ENCODE peak calls at places on chromosomes 16 and 17, in five cellular contexts. C, V, I, W and F are unnamed samples.

GRCh38 chr17:45930420-45930951 is 36.1 kb downstream of the MAPT start:
- DNase-seq in V (no peak), W (no peak), I (no peak), C (no peak), F (no peak)

GRCh38 chr17:75105269-75106080 is 4.3 kb upstream of the ARMC7 start:
- DNase-seq in W (peak), C (no peak), I (peak), V (peak), F (no peak)

GRCh38 chr16:58652741-58653140 is 23.1 kb upstream of the CNOT1 start:
- DNase-seq in C (no peak), W (no peak), I (no peak), V (peak), F (no peak)

GRCh38 chr17:44915321-44915726 is at the start of gene GFAP:
- DNase-seq in C (peak), V (no peak), W (no peak), I (no peak), F (no peak)

GRCh38 chr16:15034266-15035162 is 21.4 kb downstream of the NTAN1 start:
- DNase-seq in C (peak), V (no peak), W (no peak), I (no peak), F (no peak)

GRCh38 chr17:9256361-9256943 is 235.1 kb downstream of the NTN1 start:
- DNase-seq in C (no peak), V (no peak), W (no peak), I (no peak), F (no peak)

GRCh38 chr17:7191571-7192270 is 12.6 kb upstream of the ASGR1 start:
- DNase-seq in V (peak), I (no peak), C (no peak), W (peak), F (no peak)

GRCh38 chr17:19712436-19713004 is 3.9 kb downstream of the SLC47A2 start:
- DNase-seq in C (no peak), W (no peak), V (no peak), I (no peak), F (no peak)

GRCh38 chr17:69142473-69142802 is 743 bp upstream of the ABCA6 start:
- DNase-seq in V (no peak), W (no peak), C (no peak), I (no peak), F (no peak)

GRCh38 chr17:45376171-45376564 is 56.5 kb downstream of the ARHGAP27 start:
- DNase-seq in W (no peak), I (no peak), V (peak), C (no peak), F (no peak)

GRCh38 chr16:4111748-4112696 is 4.2 kb downstream of the ADCY9 start:
- DNase-seq in V (no peak), I (peak), W (no peak), C (no peak), F (no peak)

GRCh38 chr16:51624083-51624775 is 473.2 kb upstream of the SALL1 start:
- DNase-seq in C (no peak), W (no peak), V (no peak), I (no peak), F (no peak)

GRCh38 chr16:19245326-19245925 is 40.1 kb upstream of the CLEC19A start:
- DNase-seq in W (no peak), V (peak), I (peak), C (no peak), F (no peak)

GRCh38 chr17:49471089-49471683 is 23.9 kb upstream of the NGFR start:
- DNase-seq in V (peak), C (no peak), I (no peak), W (no peak), F (no peak)

GRCh38 chr16:66242672-66243071 is 123.8 kb upstream of the CDH5 start:
- DNase-seq in W (no peak), C (no peak), V (no peak), I (no peak), F (no peak)

GRCh38 chr17:80751070-80751459 is 206.4 kb downstream of the RPTOR start:
- DNase-seq in W (no peak), C (no peak), V (no peak), I (no peak), F (no peak)

GRCh38 chr17:4483012-4483840 is 15.5 kb upstream of the SPNS2 start:
- DNase-seq in I (peak), V (no peak), W (no peak), C (peak), F (no peak)

GRCh38 chr17:3914319-3914685 is 2.0 kb downstream of the P2RX1 start:
- DNase-seq in I (peak), W (peak), V (no peak), C (no peak), F (peak)

GRCh38 chr16:4239020-4239419 is 2.9 kb downstream of the SRL start:
- DNase-seq in I (no peak), V (no peak), W (no peak), C (no peak), F (no peak)

GRCh38 chr17:79792984-79793923 is 3.6 kb downstream of the CBX8 start:
- DNase-seq in W (no peak), V (peak), C (no peak), I (no peak), F (no peak)

GRCh38 chr17:8420041-8420934 is 15.4 kb upstream of the NDEL1 start:
- DNase-seq in I (peak), V (no peak), W (no peak), C (peak), F (no peak)

GRCh38 chr16:18969050-18969854 is 14.5 kb upstream of the TMC7 start:
- DNase-seq in C (peak), W (peak), I (peak), V (peak), F (peak)

GRCh38 chr16:84478172-84478948 is 26.1 kb downstream of the MEAK7 start:
- DNase-seq in V (no peak), I (no peak), C (no peak), W (no peak), F (peak)

GRCh38 chr16:2303923-2304322 is 36.0 kb upstream of the RNPS1 start:
- DNase-seq in C (no peak), W (no peak), I (no peak), V (no peak), F (no peak)

GRCh38 chr16:67162439-67163163 is 1.9 kb upstream of the HSF4 start:
- DNase-seq in C (no peak), I (no peak), W (no peak), V (no peak), F (no peak)

GRCh38 chr17:82844796-82845162 is 5.0 kb upstream of the ZNF750 start:
- DNase-seq in I (no peak), V (no peak), C (no peak), W (no peak), F (no peak)

GRCh38 chr16:67246081-67246944 is 968 bp downstream of the FHOD1 start:
- DNase-seq in I (peak), C (peak), W (peak), V (peak), F (peak)

GRCh38 chr17:13362341-13363122 is 239.2 kb downstream of the HS3ST3A1 start:
- DNase-seq in W (no peak), C (no peak), V (no peak), I (no peak), F (no peak)

GRCh38 chr17:15341385-15341849 is at the start of gene TEKT3:
- DNase-seq in V (peak), C (peak), I (peak), W (no peak), F (no peak)

GRCh38 chr17:41061969-41062368 is 2.1 kb upstream of the KRTAP2-3 start:
- DNase-seq in I (no peak), W (no peak), V (no peak), C (no peak), F (no peak)

GRCh38 chr16:87178977-87179376 is 138.2 kb downstream of the C16orf95 start:
- DNase-seq in I (no peak), C (no peak), V (peak), W (no peak), F (no peak)

GRCh38 chr16:28875134-28876015 is 2.9 kb upstream of the ATP2A1 start:
- DNase-seq in C (no peak), V (no peak), W (no peak), I (no peak), F (no peak)

GRCh38 chr16:68072038-68072695 is 13.0 kb upstream of the NFATC3 start:
- DNase-seq in I (peak), W (no peak), V (no peak), C (no peak), F (no peak)

DNA sequence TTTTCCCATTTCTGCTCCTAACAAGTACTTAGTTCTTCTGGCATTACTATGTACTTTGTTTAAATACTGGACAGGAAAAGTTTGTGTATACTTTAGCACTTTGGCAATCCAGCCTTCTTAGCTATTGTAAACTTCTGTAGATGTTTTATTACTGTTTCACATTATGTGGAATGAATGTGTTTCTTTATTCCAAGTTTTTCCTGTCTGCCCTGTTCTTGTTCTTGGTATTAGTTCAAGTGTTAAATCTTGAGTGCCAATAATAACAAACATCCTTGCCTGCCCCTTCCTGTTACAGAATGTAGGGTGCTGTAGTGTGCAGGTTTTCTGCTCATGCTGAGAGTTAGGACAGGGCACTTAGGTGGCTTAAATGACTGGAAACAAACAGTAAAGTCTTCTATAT is 7.3 kb upstream of the CAPNS2 start:
- DNase-seq in V (no peak), I (no peak), C (no peak), W (no peak), F (no peak)
- TF ChIP-seq POLR2AphosphoS5 in V (no peak), I (no peak), C (no peak), W (no peak), F (no peak)

DNA sequence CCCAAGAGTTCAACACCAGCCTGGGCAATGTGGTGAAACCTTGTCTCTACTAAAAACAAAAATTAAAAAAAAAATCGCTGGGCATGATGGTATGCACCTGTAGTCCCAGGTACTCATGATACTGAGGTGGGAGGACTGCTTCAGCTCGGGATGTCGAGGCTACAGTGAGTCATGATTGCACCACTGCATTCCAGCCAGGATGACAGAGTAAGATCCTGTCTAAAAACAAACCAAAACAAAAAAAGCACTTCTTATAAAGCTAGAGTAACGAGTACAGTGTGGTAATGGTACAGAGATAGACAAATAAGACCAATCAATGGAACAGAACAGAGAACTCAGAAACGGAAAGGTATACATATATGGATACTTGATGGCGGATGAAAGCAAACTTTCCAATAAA is 4.4 kb downstream of the NSMCE1 start:
- DNase-seq in W (no peak), C (no peak), V (no peak), I (no peak), F (no peak)
- TF ChIP-seq POLR2AphosphoS5 in W (no peak), C (peak), V (no peak), I (no peak), F (no peak)

GRCh38 chr16:54936979-54937672 is 6.5 kb downstream of the IRX5 start:
- DNase-seq in V (peak), I (no peak), W (no peak), C (peak), F (peak)

GRCh38 chr16:54939537-54940278 is 9.0 kb downstream of the IRX5 start:
- DNase-seq in C (no peak), W (no peak), I (no peak), V (peak), F (no peak)

GRCh38 chr16:54940279-54940604 is 9.6 kb downstream of the IRX5 start:
- DNase-seq in W (no peak), I (no peak), C (no peak), V (no peak), F (no peak)

GRCh38 chr16:54937673-54938350 is 7.1 kb downstream of the IRX5 start:
- DNase-seq in W (no peak), V (peak), I (no peak), C (no peak), F (no peak)

DNA sequence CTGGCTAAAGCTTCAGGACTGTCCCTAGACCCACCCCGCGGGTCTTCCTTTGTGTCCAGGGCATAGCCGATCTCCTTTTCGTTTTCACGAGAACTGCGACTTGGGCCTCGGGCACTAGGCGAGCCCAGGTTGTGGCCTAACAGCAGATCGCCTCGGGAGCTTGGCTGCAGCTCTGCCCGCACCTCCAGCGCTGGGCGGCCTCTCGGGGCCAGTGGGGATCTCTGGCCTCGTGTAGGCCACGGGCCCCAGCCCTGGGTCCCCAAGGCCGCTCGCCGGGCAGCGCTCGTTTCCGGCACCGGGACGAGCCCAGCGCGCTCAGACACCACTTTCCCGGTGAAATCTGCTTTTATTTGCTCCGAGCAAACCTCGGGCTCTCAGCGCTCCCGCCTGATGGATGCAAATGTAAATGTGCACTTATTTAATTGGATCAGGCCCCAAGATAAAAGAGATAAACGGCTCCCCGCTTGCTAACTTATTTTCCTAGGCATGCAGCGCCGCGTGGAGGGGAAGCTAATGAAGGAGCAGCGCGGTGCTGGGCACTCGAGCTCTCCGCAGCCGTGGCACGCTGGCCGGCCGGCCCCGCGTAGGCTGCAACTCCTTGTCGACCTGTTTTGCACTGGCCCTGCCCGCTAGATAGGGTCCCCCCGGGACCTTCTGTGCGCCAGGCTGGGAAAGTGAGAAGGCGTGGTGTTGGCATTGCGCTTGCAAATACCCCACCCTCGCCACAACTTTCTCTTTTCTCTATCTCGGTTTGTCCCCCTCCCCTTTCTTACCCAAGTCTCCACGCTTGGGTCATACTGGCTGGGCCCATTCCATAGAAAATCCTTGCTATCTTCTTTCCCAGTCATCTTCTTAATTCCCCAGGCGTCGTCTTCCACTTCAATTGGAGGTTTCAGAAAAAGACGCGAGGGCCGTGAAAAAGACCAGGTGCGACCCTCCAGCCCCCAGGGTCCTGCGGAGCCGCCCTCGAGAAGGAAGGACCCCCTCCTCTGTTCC is 8.0 kb downstream of the IRX5 start:
- DNase-seq in C (peak), V (peak), W (no peak), I (no peak), F (no peak)
- TF ChIP-seq POLR2AphosphoS5 in C (no peak), V (no peak), W (no peak), I (peak), F (no peak)

GRCh38 chr16:90077240-90077756 is at the start of gene PRDM7:
- DNase-seq in C (peak), W (peak), V (peak), I (peak), F (peak)
- TF ChIP-seq POLR2AphosphoS5 in C (no peak), W (no peak), V (peak), I (peak), F (peak)

GRCh38 chr16:17404903-17405691 is 65.7 kb downstream of the XYLT1 start:
- DNase-seq in C (no peak), W (no peak), I (peak), V (no peak), F (no peak)
- TF ChIP-seq POLR2AphosphoS5 in C (peak), W (no peak), I (peak), V (no peak), F (no peak)